ENCODE peak calls at places on chromosome 1, in eight cellular contexts. H is hypothalamus; A is WTC11; F is KG1; M is kidney epithelial cell; S is effector CD4-positive, alpha-beta T cell; C is PC-9; O is nucleus accumbens. T is an unnamed sample.

GRCh38 chr1:53688703-53689102 is 50.3 kb downstream of the GLIS1 start:
- DNase-seq in O (no peak), M (no peak), S (no peak), F (no peak), A (no peak), C (peak), H (no peak), T (no peak)

GRCh38 chr1:181783208-181783607 is 278.3 kb downstream of the ZNF648 start:
- DNase-seq in H (no peak), F (no peak), C (no peak), A (no peak), S (no peak), M (no peak), O (no peak), T (no peak)

GRCh38 chr1:2225029-2225428 is 3.1 kb upstream of the SKI start:
- DNase-seq in S (no peak), A (no peak), C (no peak), F (no peak), H (no peak), O (no peak), M (no peak), T (no peak)

GRCh38 chr1:205631010-205631726 is 643 bp downstream of the ELK4 start:
- DNase-seq in F (peak), H (peak), O (peak), S (peak), A (peak), M (no peak), C (peak), T (peak)

GRCh38 chr1:41282679-41283317 is 40.7 kb upstream of the SCMH1 start:
- DNase-seq in S (no peak), H (peak), A (peak), C (peak), F (no peak), O (no peak), M (no peak), T (peak)

GRCh38 chr1:154334647-154335350 is 9.5 kb downstream of the ATP8B2 start:
- DNase-seq in F (peak), M (peak), H (peak), S (peak), C (peak), A (peak), O (peak), T (peak)

GRCh38 chr1:246155923-246156322 is 351.2 kb downstream of the SMYD3 start:
- DNase-seq in S (no peak), O (no peak), A (no peak), H (no peak), F (no peak), C (no peak), M (no peak), T (peak)

GRCh38 chr1:33724348-33724747 is 139.5 kb upstream of the HMGB4 start:
- DNase-seq in H (no peak), F (no peak), O (no peak), A (peak), S (no peak), M (no peak), C (no peak), T (no peak)

GRCh38 chr1:20439282-20439681 is 46.7 kb downstream of the CAMK2N1 start:
- DNase-seq in S (no peak), A (peak), C (no peak), H (no peak), O (no peak), M (no peak), F (no peak), T (peak)

GRCh38 chr1:117757668-117758067 is 151.8 kb downstream of the TENT5C start:
- DNase-seq in H (no peak), C (no peak), F (no peak), O (no peak), M (no peak), A (no peak), S (no peak), T (peak)

GRCh38 chr1:58409826-58410225 is 136.7 kb downstream of the OMA1 start:
- DNase-seq in O (no peak), M (peak), C (no peak), A (no peak), F (no peak), S (no peak), H (no peak), T (peak)

GRCh38 chr1:1171551-1172340 is 1.9 kb upstream of the TTLL10 start:
- DNase-seq in C (no peak), A (peak), H (no peak), O (no peak), F (no peak), M (no peak), S (no peak), T (no peak)

GRCh38 chr1:21680918-21681317 is 11.8 kb upstream of the RAP1GAP start:
- DNase-seq in S (no peak), O (no peak), H (no peak), F (no peak), C (no peak), A (no peak), M (no peak), T (peak)

GRCh38 chr1:150829751-150830150 is 21.7 kb upstream of the CTSK start:
- DNase-seq in S (no peak), F (no peak), O (no peak), H (no peak), M (no peak), A (no peak), C (no peak), T (no peak)

GRCh38 chr1:33599516-33600115 is 127.2 kb downstream of the ZSCAN20 start:
- DNase-seq in A (no peak), S (no peak), F (no peak), O (no peak), M (no peak), C (no peak), H (no peak), T (no peak)

GRCh38 chr1:29490204-29490934 is 254.0 kb downstream of the PTPRU start:
- DNase-seq in H (no peak), F (no peak), C (no peak), O (no peak), M (no peak), A (no peak), S (no peak), T (no peak)

GRCh38 chr1:41102208-41102607 is 80.7 kb upstream of the SLFNL1 start:
- DNase-seq in O (no peak), C (peak), H (peak), A (no peak), S (no peak), F (no peak), M (peak), T (peak)

GRCh38 chr1:168893359-168893791 is 164.4 kb upstream of the DPT start:
- DNase-seq in A (no peak), S (no peak), C (no peak), F (no peak), M (no peak), O (no peak), H (no peak), T (peak)

GRCh38 chr1:214563881-214564280 is 12.5 kb upstream of the PTPN14 start:
- DNase-seq in S (no peak), H (no peak), O (no peak), F (no peak), C (no peak), A (no peak), M (no peak), T (no peak)

GRCh38 chr1:244654284-244655038 is 1.5 kb downstream of the DESI2 start:
- DNase-seq in F (no peak), O (no peak), S (no peak), H (no peak), M (no peak), C (no peak), A (no peak), T (no peak)

GRCh38 chr1:64240209-64240608 is 36.8 kb downstream of the UBE2U start:
- DNase-seq in C (no peak), O (no peak), H (no peak), F (no peak), M (no peak), A (no peak), S (no peak), T (peak)

GRCh38 chr1:228321478-228321877 is 85.2 kb downstream of the TRIM11 start:
- DNase-seq in M (no peak), S (no peak), H (no peak), C (no peak), F (no peak), A (no peak), O (no peak), T (no peak)

GRCh38 chr1:22044690-22045420 is 7.7 kb upstream of the CDC42 start:
- DNase-seq in O (no peak), F (no peak), A (no peak), M (no peak), C (no peak), H (no peak), S (no peak), T (peak)